ENCODE peak calls at places on chromosomes 1 and 21, in four cellular contexts. K, V, Y and S are unnamed samples.

GRCh38 chr1:14910947-14911721 is 242.4 kb upstream of the TMEM51 start:
- DNase-seq in K (no peak), V (no peak), Y (peak; percentile 21), S (no peak)

GRCh38 chr1:156839426-156840109 is 19.3 kb downstream of the INSRR start:
- DNase-seq in V (no peak), K (no peak), Y (no peak), S (no peak)

GRCh38 chr1:56496861-56497772 is 82.2 kb downstream of the PLPP3 start:
- DNase-seq in Y (no peak), K (no peak), V (no peak), S (no peak)

GRCh38 chr21:16891821-16892220 is 621.0 kb upstream of the CXADR start:
- DNase-seq in Y (no peak), V (no peak), K (peak; percentile 95), S (no peak)

GRCh38 chr1:178192686-178193085 is 98.8 kb downstream of the RASAL2 start:
- DNase-seq in Y (no peak), K (peak; percentile 91), V (no peak), S (no peak)

GRCh38 chr1:107964397-107965111 is 426 bp downstream of the VAV3 start:
- DNase-seq in V (no peak), K (peak; percentile 10), Y (peak; percentile 47), S (peak; percentile 45)

GRCh38 chr1:241846862-241847539 is 1.0 kb upstream of the EXO1 start:
- DNase-seq in Y (no peak), K (no peak), V (no peak), S (no peak)

GRCh38 chr1:240691521-240692338 is 79.8 kb upstream of the GREM2 start:
- DNase-seq in V (no peak), Y (peak; percentile 77), K (peak; percentile 38), S (no peak)

GRCh38 chr1:89812992-89813391 is 7.8 kb upstream of the LRRC8D start:
- DNase-seq in V (no peak), K (peak; percentile 30), Y (no peak), S (no peak)

GRCh38 chr1:59685101-59685500 is 129.6 kb upstream of the HOOK1 start:
- DNase-seq in K (no peak), Y (no peak), V (no peak), S (no peak)

GRCh38 chr1:27605796-27606707 is 2.1 kb upstream of the AHDC1 start:
- DNase-seq in V (no peak), K (peak; percentile 73), Y (no peak), S (no peak)

DNA sequence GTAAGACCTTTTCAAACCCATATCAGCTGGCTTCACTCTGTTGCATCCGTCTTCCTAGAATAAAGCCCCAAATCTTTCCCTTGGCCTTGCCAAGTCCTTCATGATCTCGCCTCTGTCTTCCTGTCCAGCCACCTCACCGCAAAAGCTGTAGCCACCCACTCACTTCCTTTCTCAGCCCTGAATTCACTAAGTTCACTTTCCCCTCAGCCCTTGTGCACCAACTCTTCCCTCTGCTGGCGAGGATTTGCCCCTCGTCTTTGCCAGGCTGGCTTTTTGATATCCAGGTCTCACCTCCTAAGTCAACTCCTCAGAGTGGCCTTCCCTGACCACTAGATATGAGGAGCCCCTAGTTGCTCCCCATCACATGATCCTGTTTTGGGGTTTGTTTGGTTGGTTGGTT is 3.9 kb upstream of the COL16A1 start:
- DNase-seq in Y (no peak), K (peak; percentile 85), V (no peak), S (peak; percentile 74)
- TF ChIP-seq CTCF in Y (no peak), K (peak; percentile 58), V (no peak), S (peak; percentile 14)

GRCh38 chr1:118958937-118959631 is 29.1 kb downstream of the TBX15 start:
- DNase-seq in V (no peak), K (no peak), Y (peak; percentile 55), S (no peak)

GRCh38 chr1:118961156-118961555 is 27.0 kb downstream of the TBX15 start:
- DNase-seq in K (no peak), V (no peak), Y (no peak), S (no peak)

GRCh38 chr1:118958140-118958539 is 30.0 kb downstream of the TBX15 start:
- DNase-seq in V (no peak), Y (no peak), K (no peak), S (no peak)

GRCh38 chr1:118960567-118961136 is 27.5 kb downstream of the TBX15 start:
- DNase-seq in K (peak; percentile 42), Y (peak; percentile 91), V (no peak), S (no peak)

DNA sequence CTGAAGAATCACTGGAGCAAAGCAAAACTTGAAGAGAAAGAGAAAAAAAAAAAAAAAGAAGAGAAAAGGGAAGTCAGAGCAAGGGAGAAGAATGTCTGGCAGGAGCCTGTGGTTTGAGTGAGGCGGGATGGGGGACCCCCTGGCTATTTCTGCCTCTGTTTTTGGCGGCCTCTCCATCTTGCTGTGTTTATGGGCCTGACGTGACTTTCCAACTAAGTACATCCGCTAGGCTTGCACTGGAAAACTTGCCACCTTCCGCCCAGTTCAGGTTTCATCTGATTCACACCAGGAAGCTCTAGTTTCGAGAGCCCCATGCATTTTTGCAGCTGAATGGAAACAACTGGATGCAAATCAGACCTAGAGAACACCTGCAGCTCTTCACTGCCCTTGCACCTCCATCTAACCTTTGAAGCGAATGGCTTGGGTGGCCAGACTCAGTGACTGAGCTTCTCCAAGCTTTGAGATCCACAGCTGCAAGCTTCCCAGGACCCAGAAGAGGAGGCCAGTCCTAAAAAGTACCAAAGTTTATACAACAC is 28.0 kb downstream of the TBX15 start:
- DNase-seq in V (no peak), Y (peak; percentile 69), K (no peak), S (no peak)
- TF ChIP-seq CTCF in V (no peak), Y (no peak), K (no peak), S (no peak)

GRCh38 chr1:213061263-213061662 is 10.2 kb downstream of the RPS6KC1 start:
- DNase-seq in Y (no peak), V (no peak), K (no peak), S (no peak)
- TF ChIP-seq CTCF in Y (no peak), V (no peak), K (no peak), S (no peak)

GRCh38 chr1:234568345-234568744 is 41.6 kb downstream of the IRF2BP2 start:
- DNase-seq in V (no peak), K (no peak), Y (no peak), S (no peak)
- TF ChIP-seq CTCF in V (no peak), K (no peak), Y (no peak), S (no peak)

DNA sequence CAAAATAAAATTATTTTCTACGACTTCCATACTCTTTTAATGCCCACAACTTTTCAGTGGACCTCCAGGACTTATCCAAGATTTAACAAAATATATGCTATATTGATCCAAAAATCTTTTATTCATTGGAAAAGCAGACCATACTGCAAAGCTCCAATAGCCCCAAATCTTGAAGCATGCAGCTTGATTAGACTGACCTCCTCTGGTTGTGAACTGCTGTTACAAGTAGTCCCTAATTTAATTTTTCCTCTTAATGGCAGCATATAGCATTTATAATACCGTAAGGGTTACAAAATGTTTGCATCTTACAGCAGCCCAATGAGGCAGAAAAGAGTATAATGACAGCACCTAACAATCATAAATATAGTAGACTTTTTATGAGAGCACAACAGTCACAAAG is 49.8 kb downstream of the TPR start:
- DNase-seq in Y (no peak), K (peak; percentile 36), V (no peak), S (no peak)
- TF ChIP-seq CTCF in Y (no peak), K (peak; percentile 49), V (no peak), S (peak; percentile 1)

DNA sequence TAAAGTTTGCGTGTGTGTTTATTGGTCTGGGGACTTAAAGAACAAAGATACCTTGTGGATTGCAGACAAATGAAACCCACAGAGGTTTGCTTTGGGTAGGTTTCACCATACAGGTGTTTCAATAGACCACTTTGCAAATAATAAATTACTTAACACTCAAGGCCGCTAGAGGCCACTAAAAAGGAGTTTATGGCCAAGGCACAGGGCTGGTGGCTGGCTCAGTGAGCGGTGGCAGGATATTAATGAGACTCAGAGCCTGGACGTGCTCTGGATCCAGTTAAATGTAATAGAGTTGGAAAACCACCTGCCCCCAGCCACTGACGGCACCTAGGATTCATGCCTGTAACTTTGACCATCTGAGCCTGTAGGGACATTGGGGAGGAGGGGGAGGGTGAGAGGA is 44.5 kb downstream of the LRRC38 start:
- DNase-seq in K (peak; percentile 13), Y (peak; percentile 67), V (no peak), S (peak; percentile 54)
- TF ChIP-seq CTCF in K (peak; percentile 19), Y (peak; percentile 43), V (no peak), S (no peak)

DNA sequence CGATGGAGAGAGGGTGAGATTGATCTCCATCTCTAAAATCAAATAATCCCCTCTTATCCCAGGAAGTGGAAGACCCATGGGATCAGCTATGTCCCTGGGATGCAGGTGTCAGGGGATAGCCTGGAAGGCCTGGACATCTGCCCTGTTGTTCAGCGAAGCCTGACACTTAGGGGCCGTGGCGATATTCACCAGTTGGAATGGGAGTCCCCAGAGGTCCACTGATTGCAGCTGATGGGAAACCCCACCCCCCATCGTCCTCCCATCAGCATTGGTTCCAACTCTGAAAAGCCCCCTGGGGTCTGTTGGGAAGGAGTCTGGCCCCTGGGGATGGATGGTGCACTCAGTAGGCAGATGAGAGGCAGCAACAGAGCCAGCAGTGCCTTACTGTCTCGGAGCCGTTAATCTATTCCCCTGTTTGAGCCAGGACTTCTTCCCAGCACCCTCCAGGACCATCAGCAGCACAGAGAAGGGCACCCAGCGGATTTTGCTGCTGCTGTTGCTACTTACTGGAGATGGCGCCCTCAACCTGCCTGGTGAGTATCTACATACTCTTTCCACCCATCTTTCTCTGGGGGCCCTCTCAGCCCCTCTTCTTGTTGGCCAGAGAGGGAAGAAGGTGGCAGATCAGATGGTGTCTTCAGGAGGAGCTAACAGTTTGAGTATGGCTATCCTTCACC is 13.4 kb downstream of the CATSPER4 start:
- DNase-seq in V (no peak), K (no peak), Y (no peak), S (no peak)
- TF ChIP-seq CTCF in V (no peak), K (no peak), Y (no peak), S (no peak)

DNA sequence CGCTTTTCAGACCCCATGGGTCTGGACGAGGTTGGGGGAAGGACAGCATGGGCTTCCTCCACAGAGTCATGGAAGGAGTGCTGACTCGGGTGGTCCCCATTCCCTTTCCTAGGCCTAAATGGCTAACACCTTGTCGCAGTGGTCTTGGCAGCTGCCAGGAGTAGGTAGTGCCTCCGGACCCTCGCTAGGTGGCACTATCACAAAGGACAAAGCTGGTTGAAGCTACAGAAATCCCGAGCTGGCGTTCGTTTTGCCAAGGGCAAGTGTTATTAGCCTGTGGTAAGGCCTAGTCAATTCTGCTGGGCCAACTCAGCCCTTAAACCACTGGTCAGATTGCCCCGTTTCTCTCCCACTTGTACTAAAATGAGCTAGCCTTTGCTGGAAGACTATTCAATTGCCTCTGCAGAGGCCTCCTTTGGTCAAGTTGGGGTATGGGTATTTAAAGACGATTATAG is 1.1 kb upstream of the UBE2Q1 start:
- DNase-seq in Y (peak; percentile 92), K (peak; percentile 96), V (peak; percentile 78), S (peak; percentile 81)
- TF ChIP-seq CTCF in Y (peak; percentile 94), K (peak; percentile 97), V (peak; percentile 94), S (peak; percentile 94)